ENCODE peak calls at places on chromosomes 7 and 10, in seven cellular contexts. One of them, this sample, is unnamed.

GRCh38 chr10:100100651-100101525 is 19.2 kb upstream of the CPN1 start:
- DNase-seq in cardiac muscle cell: peak
- DNase-seq in pancreas: no peak
- DNase-seq in choroid plexus epithelial cell: peak
- DNase-seq in brain microvascular endothelial cell: peak
- DNase-seq in left ventricle myocardium inferior: no peak
- DNase-seq in fibroblast of lung: peak
- DNase-seq in this sample: no peak

GRCh38 chr7:106623846-106624245 is 37.1 kb downstream of the CCDC71L start:
- DNase-seq in cardiac muscle cell: peak
- DNase-seq in pancreas: no peak
- DNase-seq in choroid plexus epithelial cell: peak
- DNase-seq in brain microvascular endothelial cell: peak
- DNase-seq in left ventricle myocardium inferior: no peak
- DNase-seq in fibroblast of lung: peak
- DNase-seq in this sample: peak

GRCh38 chr10:7471720-7472367 is 61.0 kb upstream of the SFMBT2 start:
- DNase-seq in cardiac muscle cell: no peak
- DNase-seq in pancreas: peak
- DNase-seq in choroid plexus epithelial cell: no peak
- DNase-seq in brain microvascular endothelial cell: no peak
- DNase-seq in left ventricle myocardium inferior: no peak
- DNase-seq in fibroblast of lung: no peak
- DNase-seq in this sample: no peak

GRCh38 chr7:102429141-102429904 is 4.1 kb upstream of the ORAI2 start:
- DNase-seq in cardiac muscle cell: no peak
- DNase-seq in pancreas: no peak
- DNase-seq in choroid plexus epithelial cell: no peak
- DNase-seq in brain microvascular endothelial cell: no peak
- DNase-seq in left ventricle myocardium inferior: no peak
- DNase-seq in fibroblast of lung: no peak
- DNase-seq in this sample: no peak

GRCh38 chr10:101748496-101748895 is 27.4 kb downstream of the FGF8 start:
- DNase-seq in cardiac muscle cell: no peak
- DNase-seq in pancreas: no peak
- DNase-seq in choroid plexus epithelial cell: no peak
- DNase-seq in brain microvascular endothelial cell: no peak
- DNase-seq in left ventricle myocardium inferior: no peak
- DNase-seq in fibroblast of lung: no peak
- DNase-seq in this sample: no peak

GRCh38 chr7:128904381-128905197 is 5.9 kb downstream of the KCP start:
- DNase-seq in cardiac muscle cell: peak
- DNase-seq in pancreas: peak
- DNase-seq in choroid plexus epithelial cell: peak
- DNase-seq in brain microvascular endothelial cell: peak
- DNase-seq in left ventricle myocardium inferior: no peak
- DNase-seq in fibroblast of lung: peak
- DNase-seq in this sample: no peak

GRCh38 chr10:131921191-131921590 is 20.4 kb downstream of the PPP2R2D start:
- DNase-seq in cardiac muscle cell: no peak
- DNase-seq in pancreas: no peak
- DNase-seq in choroid plexus epithelial cell: no peak
- DNase-seq in brain microvascular endothelial cell: no peak
- DNase-seq in left ventricle myocardium inferior: no peak
- DNase-seq in fibroblast of lung: no peak
- DNase-seq in this sample: no peak

GRCh38 chr10:4763960-4764428 is 62.0 kb upstream of the AKR1E2 start:
- DNase-seq in cardiac muscle cell: peak
- DNase-seq in pancreas: no peak
- DNase-seq in choroid plexus epithelial cell: peak
- DNase-seq in brain microvascular endothelial cell: no peak
- DNase-seq in left ventricle myocardium inferior: no peak
- DNase-seq in fibroblast of lung: peak
- DNase-seq in this sample: peak

GRCh38 chr7:98963305-98963704 is 85.0 kb downstream of the TRRAP start:
- DNase-seq in cardiac muscle cell: no peak
- DNase-seq in pancreas: no peak
- DNase-seq in choroid plexus epithelial cell: no peak
- DNase-seq in brain microvascular endothelial cell: no peak
- DNase-seq in left ventricle myocardium inferior: no peak
- DNase-seq in fibroblast of lung: no peak
- DNase-seq in this sample: no peak

GRCh38 chr7:125256446-125256845 is 326.8 kb upstream of the POT1 start:
- DNase-seq in cardiac muscle cell: no peak
- DNase-seq in pancreas: no peak
- DNase-seq in choroid plexus epithelial cell: no peak
- DNase-seq in brain microvascular endothelial cell: no peak
- DNase-seq in left ventricle myocardium inferior: no peak
- DNase-seq in fibroblast of lung: no peak
- DNase-seq in this sample: no peak

GRCh38 chr10:17145239-17145638 is 15.6 kb upstream of the CUBN start:
- DNase-seq in cardiac muscle cell: no peak
- DNase-seq in pancreas: no peak
- DNase-seq in choroid plexus epithelial cell: no peak
- DNase-seq in brain microvascular endothelial cell: no peak
- DNase-seq in left ventricle myocardium inferior: no peak
- DNase-seq in fibroblast of lung: no peak
- DNase-seq in this sample: no peak

GRCh38 chr7:25240896-25241295 is 12.6 kb upstream of the NPVF start:
- DNase-seq in cardiac muscle cell: no peak
- DNase-seq in pancreas: no peak
- DNase-seq in choroid plexus epithelial cell: no peak
- DNase-seq in brain microvascular endothelial cell: no peak
- DNase-seq in left ventricle myocardium inferior: no peak
- DNase-seq in fibroblast of lung: no peak
- DNase-seq in this sample: no peak

GRCh38 chr7:41978858-41979257 is 258.2 kb downstream of the GLI3 start:
- DNase-seq in cardiac muscle cell: no peak
- DNase-seq in pancreas: no peak
- DNase-seq in choroid plexus epithelial cell: no peak
- DNase-seq in brain microvascular endothelial cell: no peak
- DNase-seq in left ventricle myocardium inferior: no peak
- DNase-seq in fibroblast of lung: no peak
- DNase-seq in this sample: no peak

GRCh38 chr7:45187089-45187945 is 29.7 kb downstream of the RAMP3 start:
- DNase-seq in cardiac muscle cell: no peak
- DNase-seq in pancreas: no peak
- DNase-seq in choroid plexus epithelial cell: no peak
- DNase-seq in brain microvascular endothelial cell: no peak
- DNase-seq in left ventricle myocardium inferior: no peak
- DNase-seq in fibroblast of lung: no peak
- DNase-seq in this sample: no peak

GRCh38 chr7:4190021-4190981 is 491.8 kb upstream of the FOXK1 start:
- DNase-seq in cardiac muscle cell: no peak
- DNase-seq in pancreas: no peak
- DNase-seq in choroid plexus epithelial cell: no peak
- DNase-seq in brain microvascular endothelial cell: no peak
- DNase-seq in left ventricle myocardium inferior: no peak
- DNase-seq in fibroblast of lung: no peak
- DNase-seq in this sample: no peak

GRCh38 chr7:28759373-28760013 is 198.6 kb downstream of the TRIL start:
- DNase-seq in cardiac muscle cell: no peak
- DNase-seq in pancreas: no peak
- DNase-seq in choroid plexus epithelial cell: peak
- DNase-seq in brain microvascular endothelial cell: no peak
- DNase-seq in left ventricle myocardium inferior: no peak
- DNase-seq in fibroblast of lung: peak
- DNase-seq in this sample: no peak

GRCh38 chr10:96034625-96035024 is 8.8 kb upstream of the CCNJ start:
- DNase-seq in cardiac muscle cell: no peak
- DNase-seq in pancreas: no peak
- DNase-seq in choroid plexus epithelial cell: no peak
- DNase-seq in brain microvascular endothelial cell: no peak
- DNase-seq in left ventricle myocardium inferior: no peak
- DNase-seq in fibroblast of lung: no peak
- DNase-seq in this sample: no peak

GRCh38 chr7:28456037-28456436 is 43.7 kb downstream of the CREB5 start:
- DNase-seq in cardiac muscle cell: no peak
- DNase-seq in pancreas: no peak
- DNase-seq in choroid plexus epithelial cell: no peak
- DNase-seq in brain microvascular endothelial cell: no peak
- DNase-seq in left ventricle myocardium inferior: no peak
- DNase-seq in fibroblast of lung: no peak
- DNase-seq in this sample: no peak

GRCh38 chr10:74862625-74863024 is 36.2 kb downstream of the KAT6B start:
- DNase-seq in cardiac muscle cell: no peak
- DNase-seq in pancreas: no peak
- DNase-seq in choroid plexus epithelial cell: no peak
- DNase-seq in brain microvascular endothelial cell: no peak
- DNase-seq in left ventricle myocardium inferior: no peak
- DNase-seq in fibroblast of lung: no peak
- DNase-seq in this sample: no peak

GRCh38 chr7:101898019-101898575 is 80.7 kb downstream of the CUX1 start:
- DNase-seq in cardiac muscle cell: no peak
- DNase-seq in pancreas: no peak
- DNase-seq in choroid plexus epithelial cell: no peak
- DNase-seq in brain microvascular endothelial cell: no peak
- DNase-seq in left ventricle myocardium inferior: no peak
- DNase-seq in fibroblast of lung: no peak
- DNase-seq in this sample: no peak

DNA sequence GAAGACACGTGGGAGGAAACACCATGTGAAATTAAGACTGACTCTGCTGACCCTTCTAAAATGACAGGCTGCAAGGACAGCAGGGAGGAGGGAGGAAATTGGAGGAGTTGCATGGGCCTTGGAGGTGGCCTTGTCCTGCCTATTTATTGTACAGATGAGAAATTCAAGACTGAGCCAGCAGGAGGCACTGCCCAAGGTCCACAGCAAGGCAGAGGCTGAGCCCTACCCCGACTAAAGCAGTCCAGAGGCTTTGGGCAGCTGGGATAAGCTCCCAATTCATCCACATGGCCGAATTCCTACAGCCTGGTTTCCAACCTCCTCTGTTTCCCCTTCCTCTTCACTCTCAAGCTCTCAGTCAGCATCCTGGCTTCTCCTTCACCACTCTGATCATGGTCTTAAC is 215.9 kb upstream of the ZMIZ1 start:
- DNase-seq in cardiac muscle cell: peak
- DNase-seq in pancreas: peak
- DNase-seq in choroid plexus epithelial cell: peak
- DNase-seq in brain microvascular endothelial cell: no peak
- DNase-seq in left ventricle myocardium inferior: no peak
- DNase-seq in fibroblast of lung: no peak
- DNase-seq in this sample: no peak
- TF ChIP-seq CTCF in cardiac muscle cell: peak
- TF ChIP-seq CTCF in pancreas: peak
- TF ChIP-seq CTCF in choroid plexus epithelial cell: peak
- TF ChIP-seq CTCF in brain microvascular endothelial cell: peak
- TF ChIP-seq CTCF in left ventricle myocardium inferior: peak
- TF ChIP-seq CTCF in fibroblast of lung: peak
- TF ChIP-seq CTCF in this sample: peak

GRCh38 chr7:142862401-142863400 is 7.8 kb downstream of the EPHB6 start:
- DNase-seq in cardiac muscle cell: no peak
- DNase-seq in pancreas: no peak
- DNase-seq in choroid plexus epithelial cell: no peak
- DNase-seq in brain microvascular endothelial cell: no peak
- DNase-seq in left ventricle myocardium inferior: no peak
- DNase-seq in fibroblast of lung: no peak
- DNase-seq in this sample: no peak
- H3K4me3 ChIP-seq in cardiac muscle cell: no peak
- H3K4me3 ChIP-seq in pancreas: no peak
- H3K4me3 ChIP-seq in choroid plexus epithelial cell: no peak
- H3K4me3 ChIP-seq in brain microvascular endothelial cell: no peak
- H3K4me3 ChIP-seq in left ventricle myocardium inferior: no peak
- H3K4me3 ChIP-seq in fibroblast of lung: no peak
- H3K4me3 ChIP-seq in this sample: no peak

GRCh38 chr7:94873239-94873638 is 34.2 kb upstream of the PPP1R9A start:
- DNase-seq in cardiac muscle cell: no peak
- DNase-seq in pancreas: no peak
- DNase-seq in choroid plexus epithelial cell: no peak
- DNase-seq in brain microvascular endothelial cell: no peak
- DNase-seq in left ventricle myocardium inferior: no peak
- DNase-seq in fibroblast of lung: no peak
- DNase-seq in this sample: no peak

GRCh38 chr7:94875221-94875620 is 32.2 kb upstream of the PPP1R9A start:
- DNase-seq in cardiac muscle cell: no peak
- DNase-seq in pancreas: no peak
- DNase-seq in choroid plexus epithelial cell: no peak
- DNase-seq in brain microvascular endothelial cell: no peak
- DNase-seq in left ventricle myocardium inferior: no peak
- DNase-seq in fibroblast of lung: no peak
- DNase-seq in this sample: no peak

GRCh38 chr7:94882891-94883290 is 24.5 kb upstream of the PPP1R9A start:
- DNase-seq in cardiac muscle cell: no peak
- DNase-seq in pancreas: no peak
- DNase-seq in choroid plexus epithelial cell: no peak
- DNase-seq in brain microvascular endothelial cell: no peak
- DNase-seq in left ventricle myocardium inferior: no peak
- DNase-seq in fibroblast of lung: peak
- DNase-seq in this sample: no peak

GRCh38 chr7:94874036-94874745 is 33.2 kb upstream of the PPP1R9A start:
- DNase-seq in cardiac muscle cell: no peak
- DNase-seq in pancreas: no peak
- DNase-seq in choroid plexus epithelial cell: no peak
- DNase-seq in brain microvascular endothelial cell: no peak
- DNase-seq in left ventricle myocardium inferior: no peak
- DNase-seq in fibroblast of lung: no peak
- DNase-seq in this sample: no peak

GRCh38 chr7:94877731-94878670 is 29.4 kb upstream of the PPP1R9A start:
- DNase-seq in cardiac muscle cell: no peak
- DNase-seq in pancreas: no peak
- DNase-seq in choroid plexus epithelial cell: no peak
- DNase-seq in brain microvascular endothelial cell: no peak
- DNase-seq in left ventricle myocardium inferior: no peak
- DNase-seq in fibroblast of lung: no peak
- DNase-seq in this sample: no peak
- TF ChIP-seq CTCF in cardiac muscle cell: no peak
- TF ChIP-seq CTCF in pancreas: no peak
- TF ChIP-seq CTCF in choroid plexus epithelial cell: no peak
- TF ChIP-seq CTCF in brain microvascular endothelial cell: no peak
- TF ChIP-seq CTCF in left ventricle myocardium inferior: no peak
- TF ChIP-seq CTCF in fibroblast of lung: no peak
- TF ChIP-seq CTCF in this sample: no peak

DNA sequence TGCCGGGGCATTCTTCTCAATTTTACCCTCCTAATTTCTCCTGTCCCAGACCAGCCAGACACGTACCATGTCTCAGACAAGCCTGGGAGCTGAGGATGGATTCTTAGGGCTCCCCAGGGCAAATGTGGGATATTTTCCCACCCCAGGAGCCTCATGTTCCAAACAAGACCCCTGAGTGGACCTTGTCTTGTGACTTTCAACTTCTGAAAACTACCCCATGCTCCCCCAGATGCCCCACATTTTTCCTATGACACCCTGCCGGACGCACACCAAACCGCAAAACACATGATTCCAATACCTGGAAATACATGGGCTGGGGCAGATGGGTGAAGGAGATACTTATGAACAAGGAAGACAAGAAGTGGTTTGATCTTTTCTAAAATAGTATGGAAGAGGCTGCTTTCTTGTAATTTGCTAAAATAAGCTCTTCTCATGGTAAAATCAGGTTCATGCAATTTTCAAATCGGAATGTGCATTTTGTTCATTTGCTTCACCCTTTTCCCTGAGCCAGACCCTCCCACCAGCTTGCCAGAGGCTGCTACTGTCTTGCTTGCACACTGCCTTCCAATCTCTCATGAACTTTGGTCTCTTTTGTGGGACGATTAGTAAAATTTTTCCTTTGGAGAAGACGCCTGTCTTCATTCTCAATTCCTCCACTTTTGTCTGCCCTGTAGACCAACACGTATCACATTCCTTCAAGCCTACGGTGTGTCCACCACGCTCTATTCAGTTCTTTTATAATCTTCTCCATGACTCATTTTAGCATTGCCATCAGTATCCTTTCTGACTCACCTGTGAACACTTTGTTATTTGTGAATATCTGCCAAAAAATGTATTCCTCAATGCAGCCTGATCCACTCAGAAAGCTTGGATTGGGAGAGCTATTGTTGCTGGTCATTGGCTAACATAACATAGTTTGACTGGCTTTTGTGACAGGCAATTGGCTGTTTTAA is 1.1 kb downstream of the GIMAP5 start:
- DNase-seq in cardiac muscle cell: no peak
- DNase-seq in pancreas: no peak
- DNase-seq in choroid plexus epithelial cell: no peak
- DNase-seq in brain microvascular endothelial cell: no peak
- DNase-seq in left ventricle myocardium inferior: no peak
- DNase-seq in fibroblast of lung: peak
- DNase-seq in this sample: no peak
- H3K4me3 ChIP-seq in cardiac muscle cell: no peak
- H3K4me3 ChIP-seq in pancreas: peak
- H3K4me3 ChIP-seq in choroid plexus epithelial cell: no peak
- H3K4me3 ChIP-seq in brain microvascular endothelial cell: no peak
- H3K4me3 ChIP-seq in left ventricle myocardium inferior: peak
- H3K4me3 ChIP-seq in fibroblast of lung: no peak
- H3K4me3 ChIP-seq in this sample: no peak